ENCODE peak calls at places on chromosomes 3 and 15, in seven cellular contexts. One of them, this sample, is unnamed. For H3K4me1, the result is how much of the 10 kb centered on the place peaks cover.

GRCh38 chr3:83438177-83438576 is 1520.6 kb upstream of the CADM2 start:
- DNase-seq in aorta: no peak
- DNase-seq in osteoblast: no peak
- DNase-seq in IMR-90: no peak
- DNase-seq in psoas muscle: no peak
- DNase-seq in cardiac muscle cell: no peak
- DNase-seq in HCT116: no peak
- DNase-seq in this sample: no peak

GRCh38 chr15:69893863-69894262 is 203.9 kb downstream of the TLE3 start:
- DNase-seq in aorta: no peak
- DNase-seq in osteoblast: peak
- DNase-seq in IMR-90: peak
- DNase-seq in psoas muscle: peak
- DNase-seq in cardiac muscle cell: no peak
- DNase-seq in HCT116: no peak
- DNase-seq in this sample: no peak

GRCh38 chr3:114799789-114800188 is 347.3 kb downstream of the ZBTB20 start:
- DNase-seq in aorta: no peak
- DNase-seq in osteoblast: no peak
- DNase-seq in IMR-90: no peak
- DNase-seq in psoas muscle: no peak
- DNase-seq in cardiac muscle cell: no peak
- DNase-seq in HCT116: no peak
- DNase-seq in this sample: no peak

GRCh38 chr3:184715943-184716651 is 4.2 kb upstream of the MAGEF1 start:
- DNase-seq in aorta: no peak
- DNase-seq in osteoblast: no peak
- DNase-seq in IMR-90: peak
- DNase-seq in psoas muscle: no peak
- DNase-seq in cardiac muscle cell: no peak
- DNase-seq in HCT116: no peak
- DNase-seq in this sample: no peak

GRCh38 chr15:49718234-49718633 is 97.4 kb downstream of the DTWD1 start:
- DNase-seq in aorta: no peak
- DNase-seq in osteoblast: peak
- DNase-seq in IMR-90: peak
- DNase-seq in psoas muscle: no peak
- DNase-seq in cardiac muscle cell: no peak
- DNase-seq in HCT116: no peak
- DNase-seq in this sample: no peak

GRCh38 chr3:42701371-42702065 is 1.1 kb downstream of the HHATL start:
- DNase-seq in aorta: peak
- DNase-seq in osteoblast: peak
- DNase-seq in IMR-90: no peak
- DNase-seq in psoas muscle: peak
- DNase-seq in cardiac muscle cell: peak
- DNase-seq in HCT116: no peak
- DNase-seq in this sample: no peak

GRCh38 chr15:68407886-68408500 is 24.0 kb downstream of the ITGA11 start:
- DNase-seq in aorta: no peak
- DNase-seq in osteoblast: no peak
- DNase-seq in IMR-90: no peak
- DNase-seq in psoas muscle: no peak
- DNase-seq in cardiac muscle cell: no peak
- DNase-seq in HCT116: no peak
- DNase-seq in this sample: no peak

GRCh38 chr3:54957711-54958110 is 29.9 kb upstream of the LRTM1 start:
- DNase-seq in aorta: no peak
- DNase-seq in osteoblast: no peak
- DNase-seq in IMR-90: peak
- DNase-seq in psoas muscle: no peak
- DNase-seq in cardiac muscle cell: no peak
- DNase-seq in HCT116: no peak
- DNase-seq in this sample: no peak

GRCh38 chr15:69300129-69300588 is 1.4 kb downstream of the PAQR5 start:
- DNase-seq in aorta: peak
- DNase-seq in osteoblast: peak
- DNase-seq in IMR-90: no peak
- DNase-seq in psoas muscle: no peak
- DNase-seq in cardiac muscle cell: no peak
- DNase-seq in HCT116: no peak
- DNase-seq in this sample: no peak

GRCh38 chr3:122688996-122689395 is 8.4 kb downstream of the PARP14 start:
- DNase-seq in aorta: no peak
- DNase-seq in osteoblast: no peak
- DNase-seq in IMR-90: no peak
- DNase-seq in psoas muscle: no peak
- DNase-seq in cardiac muscle cell: no peak
- DNase-seq in HCT116: no peak
- DNase-seq in this sample: no peak

GRCh38 chr3:85554153-85554552 is 595.4 kb downstream of the CADM2 start:
- DNase-seq in aorta: peak
- DNase-seq in osteoblast: no peak
- DNase-seq in IMR-90: no peak
- DNase-seq in psoas muscle: no peak
- DNase-seq in cardiac muscle cell: no peak
- DNase-seq in HCT116: no peak
- DNase-seq in this sample: no peak

GRCh38 chr3:189298469-189299375 is 127.0 kb downstream of the TPRG1 start:
- DNase-seq in aorta: no peak
- DNase-seq in osteoblast: peak
- DNase-seq in IMR-90: no peak
- DNase-seq in psoas muscle: no peak
- DNase-seq in cardiac muscle cell: no peak
- DNase-seq in HCT116: no peak
- DNase-seq in this sample: no peak

GRCh38 chr3:30286007-30286669 is 320.3 kb upstream of the TGFBR2 start:
- DNase-seq in aorta: peak
- DNase-seq in osteoblast: peak
- DNase-seq in IMR-90: peak
- DNase-seq in psoas muscle: peak
- DNase-seq in cardiac muscle cell: no peak
- DNase-seq in HCT116: peak
- DNase-seq in this sample: peak

GRCh38 chr3:30285188-30286006 is 321.0 kb upstream of the TGFBR2 start:
- DNase-seq in aorta: no peak
- DNase-seq in osteoblast: no peak
- DNase-seq in IMR-90: no peak
- DNase-seq in psoas muscle: no peak
- DNase-seq in cardiac muscle cell: no peak
- DNase-seq in HCT116: no peak
- DNase-seq in this sample: no peak

GRCh38 chr3:30289324-30289723 is 317.1 kb upstream of the TGFBR2 start:
- DNase-seq in aorta: no peak
- DNase-seq in osteoblast: no peak
- DNase-seq in IMR-90: no peak
- DNase-seq in psoas muscle: no peak
- DNase-seq in cardiac muscle cell: no peak
- DNase-seq in HCT116: no peak
- DNase-seq in this sample: no peak

GRCh38 chr3:30288830-30289229 is 317.6 kb upstream of the TGFBR2 start:
- DNase-seq in aorta: no peak
- DNase-seq in osteoblast: no peak
- DNase-seq in IMR-90: no peak
- DNase-seq in psoas muscle: no peak
- DNase-seq in cardiac muscle cell: no peak
- DNase-seq in HCT116: no peak
- DNase-seq in this sample: no peak

DNA sequence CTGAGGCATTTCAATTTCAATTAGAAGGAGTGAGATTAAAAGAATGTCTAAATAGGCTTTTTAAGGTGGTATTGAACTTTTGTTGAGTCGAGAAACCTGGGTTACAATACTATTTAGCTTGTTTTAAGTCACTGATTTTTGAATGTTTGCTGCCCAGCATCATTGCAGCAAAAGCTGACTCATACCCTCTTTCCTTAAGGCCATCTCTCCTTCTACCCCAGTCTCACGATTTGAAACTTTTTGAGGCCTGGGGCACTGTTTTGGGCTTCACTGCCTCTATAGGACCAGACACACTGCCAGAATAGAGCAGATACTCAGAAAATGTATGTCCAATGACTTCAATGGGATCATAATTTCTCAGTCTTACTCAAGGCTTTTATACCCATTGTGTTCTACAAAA is 319.6 kb upstream of the TGFBR2 start:
- DNase-seq in aorta: no peak
- DNase-seq in osteoblast: peak
- DNase-seq in IMR-90: no peak
- DNase-seq in psoas muscle: no peak
- DNase-seq in cardiac muscle cell: no peak
- DNase-seq in HCT116: no peak
- DNase-seq in this sample: no peak
- H3K4me1 ChIP-seq in aorta: under half
- H3K4me1 ChIP-seq in osteoblast: under half
- H3K4me1 ChIP-seq in IMR-90: under half
- H3K4me1 ChIP-seq in psoas muscle: under half
- H3K4me1 ChIP-seq in cardiac muscle cell: under half
- H3K4me1 ChIP-seq in HCT116: half or more
- H3K4me1 ChIP-seq in this sample: under half

GRCh38 chr15:67077641-67078215 is 12.3 kb downstream of the SMAD3 start:
- DNase-seq in aorta: peak
- DNase-seq in osteoblast: peak
- DNase-seq in IMR-90: no peak
- DNase-seq in psoas muscle: peak
- DNase-seq in cardiac muscle cell: no peak
- DNase-seq in HCT116: no peak
- DNase-seq in this sample: no peak

GRCh38 chr15:67074886-67075229 is 9.5 kb downstream of the SMAD3 start:
- DNase-seq in aorta: no peak
- DNase-seq in osteoblast: no peak
- DNase-seq in IMR-90: peak
- DNase-seq in psoas muscle: no peak
- DNase-seq in cardiac muscle cell: no peak
- DNase-seq in HCT116: no peak
- DNase-seq in this sample: no peak

GRCh38 chr15:67072951-67073350 is 7.5 kb downstream of the SMAD3 start:
- DNase-seq in aorta: no peak
- DNase-seq in osteoblast: no peak
- DNase-seq in IMR-90: peak
- DNase-seq in psoas muscle: no peak
- DNase-seq in cardiac muscle cell: no peak
- DNase-seq in HCT116: no peak
- DNase-seq in this sample: no peak

GRCh38 chr15:67079361-67079760 is 14.0 kb downstream of the SMAD3 start:
- DNase-seq in aorta: no peak
- DNase-seq in osteoblast: no peak
- DNase-seq in IMR-90: peak
- DNase-seq in psoas muscle: no peak
- DNase-seq in cardiac muscle cell: no peak
- DNase-seq in HCT116: no peak
- DNase-seq in this sample: no peak

GRCh38 chr15:67076147-67076843 is 10.9 kb downstream of the SMAD3 start:
- DNase-seq in aorta: peak
- DNase-seq in osteoblast: peak
- DNase-seq in IMR-90: peak
- DNase-seq in psoas muscle: peak
- DNase-seq in cardiac muscle cell: no peak
- DNase-seq in HCT116: peak
- DNase-seq in this sample: no peak
- H3K4me1 ChIP-seq in aorta: under half
- H3K4me1 ChIP-seq in osteoblast: half or more
- H3K4me1 ChIP-seq in IMR-90: under half
- H3K4me1 ChIP-seq in psoas muscle: half or more
- H3K4me1 ChIP-seq in cardiac muscle cell: under half
- H3K4me1 ChIP-seq in HCT116: half or more
- H3K4me1 ChIP-seq in this sample: half or more

GRCh38 chr15:90004671-90005070 is 3.5 kb downstream of the ZNF710 start:
- DNase-seq in aorta: no peak
- DNase-seq in osteoblast: peak
- DNase-seq in IMR-90: peak
- DNase-seq in psoas muscle: peak
- DNase-seq in cardiac muscle cell: no peak
- DNase-seq in HCT116: no peak
- DNase-seq in this sample: peak
- H3K4me1 ChIP-seq in aorta: under half
- H3K4me1 ChIP-seq in osteoblast: under half
- H3K4me1 ChIP-seq in IMR-90: under half
- H3K4me1 ChIP-seq in psoas muscle: half or more
- H3K4me1 ChIP-seq in cardiac muscle cell: under half
- H3K4me1 ChIP-seq in HCT116: half or more
- H3K4me1 ChIP-seq in this sample: under half

GRCh38 chr3:33440578-33441321 is 545 bp upstream of the UBP1 start:
- DNase-seq in aorta: peak
- DNase-seq in osteoblast: peak
- DNase-seq in IMR-90: peak
- DNase-seq in psoas muscle: peak
- DNase-seq in cardiac muscle cell: peak
- DNase-seq in HCT116: peak
- DNase-seq in this sample: peak

GRCh38 chr3:33440328-33440577 is at the start of gene UBP1:
- DNase-seq in aorta: peak
- DNase-seq in osteoblast: no peak
- DNase-seq in IMR-90: no peak
- DNase-seq in psoas muscle: peak
- DNase-seq in cardiac muscle cell: no peak
- DNase-seq in HCT116: no peak
- DNase-seq in this sample: no peak

GRCh38 chr3:33438284-33438668 is 1.9 kb downstream of the UBP1 start:
- DNase-seq in aorta: no peak
- DNase-seq in osteoblast: peak
- DNase-seq in IMR-90: peak
- DNase-seq in psoas muscle: no peak
- DNase-seq in cardiac muscle cell: peak
- DNase-seq in HCT116: no peak
- DNase-seq in this sample: no peak

GRCh38 chr3:33438871-33439270 is 1.3 kb downstream of the UBP1 start:
- DNase-seq in aorta: no peak
- DNase-seq in osteoblast: peak
- DNase-seq in IMR-90: peak
- DNase-seq in psoas muscle: no peak
- DNase-seq in cardiac muscle cell: no peak
- DNase-seq in HCT116: no peak
- DNase-seq in this sample: no peak

DNA sequence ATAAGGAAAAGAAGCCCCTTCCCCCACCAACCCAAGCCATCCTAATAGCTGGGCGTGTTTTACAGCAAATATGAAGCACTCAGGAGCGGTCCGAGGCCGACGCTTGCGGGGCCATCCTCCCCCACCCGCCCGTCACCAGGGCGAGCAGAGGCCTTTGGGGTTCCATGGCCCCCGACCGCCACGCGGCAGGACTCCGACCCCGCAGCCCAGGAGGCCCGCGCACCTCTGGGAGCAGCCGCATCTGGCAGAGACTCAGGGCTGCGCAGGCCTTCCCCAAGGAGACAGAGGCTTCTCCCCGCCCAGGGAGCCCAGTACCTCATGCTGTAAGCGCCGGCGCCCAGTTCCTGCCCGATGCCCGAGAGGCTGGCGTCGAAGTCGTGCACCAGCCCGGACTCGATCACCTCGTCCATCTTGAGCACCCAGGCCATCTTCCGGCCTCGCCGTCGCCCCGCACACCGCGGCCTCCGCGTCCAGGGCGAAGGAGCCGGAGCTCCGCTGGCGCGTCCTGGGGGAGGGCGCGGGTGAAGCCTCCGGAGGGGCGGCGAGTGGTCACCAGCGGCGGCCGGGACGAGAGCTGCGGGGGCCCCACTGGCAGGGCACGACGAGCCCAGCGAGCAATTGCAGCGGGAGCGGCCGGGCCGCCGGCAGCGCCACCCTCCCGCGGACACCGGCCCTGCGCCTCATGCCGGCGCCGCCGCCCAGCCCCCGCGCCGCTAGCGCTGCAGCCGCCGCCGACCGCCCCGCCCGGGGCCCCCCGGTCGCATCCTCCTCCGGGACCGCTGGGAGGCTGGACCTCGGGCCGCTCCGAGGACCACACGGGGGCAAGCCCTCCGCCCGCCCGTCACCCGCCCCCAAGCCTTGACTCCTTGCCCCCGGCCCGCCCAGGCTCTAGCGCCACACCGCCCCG is 531 bp downstream of the UBP1 start:
- DNase-seq in aorta: peak
- DNase-seq in osteoblast: peak
- DNase-seq in IMR-90: peak
- DNase-seq in psoas muscle: no peak
- DNase-seq in cardiac muscle cell: peak
- DNase-seq in HCT116: no peak
- DNase-seq in this sample: no peak
- H3K4me1 ChIP-seq in aorta: under half
- H3K4me1 ChIP-seq in osteoblast: under half
- H3K4me1 ChIP-seq in IMR-90: under half
- H3K4me1 ChIP-seq in psoas muscle: under half
- H3K4me1 ChIP-seq in cardiac muscle cell: under half
- H3K4me1 ChIP-seq in HCT116: under half
- H3K4me1 ChIP-seq in this sample: under half

This sample was measured in Panc1.